ENCODE peak calls at places on chromosomes 4 and X, in five cellular contexts. M is neural crest cell, Z is hippocampal formation, P is fibroblast of mammary gland, V is ELR. U is an unnamed sample.

GRCh38 chrX:94524867-94525266 is 850.9 kb downstream of the FAM133A start:
- DNase-seq in M (no peak), Z (no peak), P (no peak), V (no peak), U (no peak)

GRCh38 chr4:69360271-69360670 is 80.0 kb downstream of the UGT2B28 start:
- DNase-seq in M (no peak), Z (no peak), P (no peak), V (no peak), U (no peak)

GRCh38 chr4:187993827-187994226 is 1.7 kb upstream of the ZFP42 start:
- DNase-seq in M (peak; percentile 30), Z (no peak), P (peak; percentile 25), V (peak; percentile 15), U (no peak)

GRCh38 chrX:145609951-145610511 is 207.6 kb upstream of the SLITRK2 start:
- DNase-seq in M (no peak), Z (no peak), P (peak; percentile 69), V (no peak), U (no peak)

GRCh38 chr4:76430519-76431388 is 4.3 kb upstream of the SHROOM3 start:
- DNase-seq in M (peak; percentile 23), Z (no peak), P (peak; percentile 66), V (peak; percentile 71), U (peak; percentile 30)

GRCh38 chr4:40473578-40474388 is 138.7 kb downstream of the CHRNA9 start:
- DNase-seq in M (no peak), Z (no peak), P (no peak), V (no peak), U (no peak)

GRCh38 chr4:110510955-110511544 is 35.1 kb downstream of the ENPEP start:
- DNase-seq in M (no peak), Z (no peak), P (peak; percentile 75), V (peak; percentile 71), U (peak; percentile 44)

GRCh38 chr4:170538821-170539473 is 449.2 kb upstream of the AADAT start:
- DNase-seq in M (no peak), Z (no peak), P (no peak), V (no peak), U (no peak)

GRCh38 chr4:83389756-83390505 is 55.3 kb upstream of the HPSE start:
- DNase-seq in M (no peak), Z (no peak), P (no peak), V (no peak), U (no peak)

U was measured in germinal center.